ENCODE peak calls at places on chromosomes 11 and 22, in four cellular contexts. One of them, this sample, is unnamed. For H3K4me1, the result is how much of the 10 kb centered on the place peaks cover.

GRCh38 chr11:75050516-75050915 is 46.2 kb downstream of the OR2AT4 start:
- DNase-seq in CD4-positive, CD25-positive, alpha-beta regulatory T cell: no peak
- DNase-seq in transverse colon: no peak
- DNase-seq in mucosa of descending colon: no peak
- DNase-seq in this sample: no peak

GRCh38 chr11:58652726-58653280 is 30.3 kb downstream of the CNTF start:
- DNase-seq in CD4-positive, CD25-positive, alpha-beta regulatory T cell: no peak
- DNase-seq in transverse colon: no peak
- DNase-seq in mucosa of descending colon: no peak
- DNase-seq in this sample: no peak

GRCh38 chr22:47619631-47620030 is 857.2 kb downstream of the TBC1D22A start:
- DNase-seq in CD4-positive, CD25-positive, alpha-beta regulatory T cell: no peak
- DNase-seq in transverse colon: no peak
- DNase-seq in mucosa of descending colon: no peak
- DNase-seq in this sample: no peak

GRCh38 chr11:1485504-1485885 is 1.1 kb downstream of the MOB2 start:
- DNase-seq in CD4-positive, CD25-positive, alpha-beta regulatory T cell: no peak
- DNase-seq in transverse colon: no peak
- DNase-seq in mucosa of descending colon: no peak
- DNase-seq in this sample: peak

GRCh38 chr11:119652907-119653659 is 75.9 kb downstream of the NECTIN1 start:
- DNase-seq in CD4-positive, CD25-positive, alpha-beta regulatory T cell: no peak
- DNase-seq in transverse colon: no peak
- DNase-seq in mucosa of descending colon: no peak
- DNase-seq in this sample: no peak

GRCh38 chr11:10348650-10349280 is 43.9 kb downstream of the ADM start:
- DNase-seq in CD4-positive, CD25-positive, alpha-beta regulatory T cell: no peak
- DNase-seq in transverse colon: no peak
- DNase-seq in mucosa of descending colon: no peak
- DNase-seq in this sample: no peak

GRCh38 chr11:30740071-30740470 is 153.9 kb upstream of the MPPED2 start:
- DNase-seq in CD4-positive, CD25-positive, alpha-beta regulatory T cell: no peak
- DNase-seq in transverse colon: no peak
- DNase-seq in mucosa of descending colon: no peak
- DNase-seq in this sample: no peak

GRCh38 chr11:112997829-112998228 is 36.6 kb downstream of the NCAM1 start:
- DNase-seq in CD4-positive, CD25-positive, alpha-beta regulatory T cell: no peak
- DNase-seq in transverse colon: no peak
- DNase-seq in mucosa of descending colon: no peak
- DNase-seq in this sample: no peak

GRCh38 chr22:19523240-19524169 is 705 bp downstream of the CLDN5 start:
- DNase-seq in CD4-positive, CD25-positive, alpha-beta regulatory T cell: peak
- DNase-seq in transverse colon: no peak
- DNase-seq in mucosa of descending colon: no peak
- DNase-seq in this sample: no peak

GRCh38 chr11:86919557-86920210 is 35.5 kb downstream of the FZD4 start:
- DNase-seq in CD4-positive, CD25-positive, alpha-beta regulatory T cell: no peak
- DNase-seq in transverse colon: no peak
- DNase-seq in mucosa of descending colon: peak
- DNase-seq in this sample: no peak

GRCh38 chr22:44305888-44306287 is 6.9 kb downstream of the SHISAL1 start:
- DNase-seq in CD4-positive, CD25-positive, alpha-beta regulatory T cell: no peak
- DNase-seq in transverse colon: peak
- DNase-seq in mucosa of descending colon: no peak
- DNase-seq in this sample: peak

GRCh38 chr11:798093-798713 is at the start of gene SLC25A22:
- DNase-seq in CD4-positive, CD25-positive, alpha-beta regulatory T cell: peak
- DNase-seq in transverse colon: peak
- DNase-seq in mucosa of descending colon: peak
- DNase-seq in this sample: peak

GRCh38 chr22:46998346-46998745 is 235.9 kb downstream of the TBC1D22A start:
- DNase-seq in CD4-positive, CD25-positive, alpha-beta regulatory T cell: no peak
- DNase-seq in transverse colon: no peak
- DNase-seq in mucosa of descending colon: no peak
- DNase-seq in this sample: no peak

GRCh38 chr11:86940122-86940777 is 14.9 kb downstream of the FZD4 start:
- DNase-seq in CD4-positive, CD25-positive, alpha-beta regulatory T cell: no peak
- DNase-seq in transverse colon: peak
- DNase-seq in mucosa of descending colon: no peak
- DNase-seq in this sample: peak

GRCh38 chr11:64796047-64796756 is 6.8 kb downstream of the MAP4K2 start:
- DNase-seq in CD4-positive, CD25-positive, alpha-beta regulatory T cell: no peak
- DNase-seq in transverse colon: no peak
- DNase-seq in mucosa of descending colon: no peak
- DNase-seq in this sample: no peak

GRCh38 chr22:49760630-49761571 is 66.8 kb downstream of the BRD1 start:
- DNase-seq in CD4-positive, CD25-positive, alpha-beta regulatory T cell: no peak
- DNase-seq in transverse colon: no peak
- DNase-seq in mucosa of descending colon: no peak
- DNase-seq in this sample: no peak

GRCh38 chr22:31870890-31871289 is 73.4 kb upstream of the YWHAH start:
- DNase-seq in CD4-positive, CD25-positive, alpha-beta regulatory T cell: no peak
- DNase-seq in transverse colon: peak
- DNase-seq in mucosa of descending colon: peak
- DNase-seq in this sample: no peak

GRCh38 chr11:1032310-1032891 is 4.1 kb downstream of the MUC6 start:
- DNase-seq in CD4-positive, CD25-positive, alpha-beta regulatory T cell: no peak
- DNase-seq in transverse colon: no peak
- DNase-seq in mucosa of descending colon: no peak
- DNase-seq in this sample: no peak

GRCh38 chr22:48530666-48531065 is 1297.0 kb downstream of the BRD1 start:
- DNase-seq in CD4-positive, CD25-positive, alpha-beta regulatory T cell: no peak
- DNase-seq in transverse colon: no peak
- DNase-seq in mucosa of descending colon: no peak
- DNase-seq in this sample: no peak

GRCh38 chr22:20276468-20276867 is 8.3 kb upstream of the RTN4R start:
- DNase-seq in CD4-positive, CD25-positive, alpha-beta regulatory T cell: no peak
- DNase-seq in transverse colon: no peak
- DNase-seq in mucosa of descending colon: no peak
- DNase-seq in this sample: no peak

GRCh38 chr22:37672920-37673453 is 2.4 kb upstream of the LGALS1 start:
- DNase-seq in CD4-positive, CD25-positive, alpha-beta regulatory T cell: no peak
- DNase-seq in transverse colon: peak
- DNase-seq in mucosa of descending colon: peak
- DNase-seq in this sample: no peak

GRCh38 chr22:22344430-22344829 is 99.8 kb downstream of the VPREB1 start:
- DNase-seq in CD4-positive, CD25-positive, alpha-beta regulatory T cell: no peak
- DNase-seq in transverse colon: no peak
- DNase-seq in mucosa of descending colon: no peak
- DNase-seq in this sample: no peak

GRCh38 chr22:24727218-24727851 is 47.2 kb downstream of the PIWIL3 start:
- DNase-seq in CD4-positive, CD25-positive, alpha-beta regulatory T cell: no peak
- DNase-seq in transverse colon: no peak
- DNase-seq in mucosa of descending colon: peak
- DNase-seq in this sample: no peak

GRCh38 chr11:45142241-45142885 is 4.1 kb upstream of the PRDM11 start:
- DNase-seq in CD4-positive, CD25-positive, alpha-beta regulatory T cell: no peak
- DNase-seq in transverse colon: no peak
- DNase-seq in mucosa of descending colon: no peak
- DNase-seq in this sample: no peak

GRCh38 chr22:30240541-30241417 is 5.8 kb downstream of the LIF start:
- DNase-seq in CD4-positive, CD25-positive, alpha-beta regulatory T cell: no peak
- DNase-seq in transverse colon: no peak
- DNase-seq in mucosa of descending colon: no peak
- DNase-seq in this sample: no peak

GRCh38 chr11:65301491-65302329 is 13.0 kb upstream of the CDC42EP2 start:
- DNase-seq in CD4-positive, CD25-positive, alpha-beta regulatory T cell: no peak
- DNase-seq in transverse colon: peak
- DNase-seq in mucosa of descending colon: no peak
- DNase-seq in this sample: peak

GRCh38 chr11:65445604-65446445 is 23.2 kb downstream of the NEAT1 start:
- DNase-seq in CD4-positive, CD25-positive, alpha-beta regulatory T cell: no peak
- DNase-seq in transverse colon: no peak
- DNase-seq in mucosa of descending colon: no peak
- DNase-seq in this sample: peak

GRCh38 chr11:120121914-120122473 is 15.9 kb downstream of the TRIM29 start:
- DNase-seq in CD4-positive, CD25-positive, alpha-beta regulatory T cell: no peak
- DNase-seq in transverse colon: peak
- DNase-seq in mucosa of descending colon: no peak
- DNase-seq in this sample: no peak

GRCh38 chr11:1982908-1983600 is 14.6 kb downstream of the H19 start:
- DNase-seq in CD4-positive, CD25-positive, alpha-beta regulatory T cell: no peak
- DNase-seq in transverse colon: no peak
- DNase-seq in mucosa of descending colon: no peak
- DNase-seq in this sample: no peak

GRCh38 chr11:3164540-3165151 is 464 bp downstream of the OSBPL5 start:
- DNase-seq in CD4-positive, CD25-positive, alpha-beta regulatory T cell: no peak
- DNase-seq in transverse colon: peak
- DNase-seq in mucosa of descending colon: no peak
- DNase-seq in this sample: peak

GRCh38 chr11:69461272-69461962 is 20.0 kb upstream of the LINC01488 start:
- DNase-seq in CD4-positive, CD25-positive, alpha-beta regulatory T cell: no peak
- DNase-seq in transverse colon: no peak
- DNase-seq in mucosa of descending colon: no peak
- DNase-seq in this sample: no peak

GRCh38 chr22:23219787-23220484 is 39.6 kb downstream of the BCR start:
- DNase-seq in CD4-positive, CD25-positive, alpha-beta regulatory T cell: no peak
- DNase-seq in transverse colon: peak
- DNase-seq in mucosa of descending colon: no peak
- DNase-seq in this sample: peak

GRCh38 chr11:1384206-1384965 is 5.3 kb upstream of the BRSK2 start:
- DNase-seq in CD4-positive, CD25-positive, alpha-beta regulatory T cell: no peak
- DNase-seq in transverse colon: no peak
- DNase-seq in mucosa of descending colon: no peak
- DNase-seq in this sample: no peak

GRCh38 chr11:63920126-63920869 is 3.3 kb upstream of the RCOR2 start:
- DNase-seq in CD4-positive, CD25-positive, alpha-beta regulatory T cell: no peak
- DNase-seq in transverse colon: peak
- DNase-seq in mucosa of descending colon: peak
- DNase-seq in this sample: peak

GRCh38 chr11:75333807-75334140 is 17.7 kb downstream of the ARRB1 start:
- DNase-seq in CD4-positive, CD25-positive, alpha-beta regulatory T cell: no peak
- DNase-seq in transverse colon: no peak
- DNase-seq in mucosa of descending colon: no peak
- DNase-seq in this sample: peak

GRCh38 chr11:34480339-34480738 is 33.3 kb downstream of the ELF5 start:
- DNase-seq in CD4-positive, CD25-positive, alpha-beta regulatory T cell: no peak
- DNase-seq in transverse colon: no peak
- DNase-seq in mucosa of descending colon: no peak
- DNase-seq in this sample: no peak

GRCh38 chr11:13927496-13927895 is 35.0 kb upstream of the SPON1 start:
- DNase-seq in CD4-positive, CD25-positive, alpha-beta regulatory T cell: no peak
- DNase-seq in transverse colon: no peak
- DNase-seq in mucosa of descending colon: no peak
- DNase-seq in this sample: no peak

GRCh38 chr11:117019871-117020270 is 78.4 kb downstream of the SIK3 start:
- DNase-seq in CD4-positive, CD25-positive, alpha-beta regulatory T cell: no peak
- DNase-seq in transverse colon: no peak
- DNase-seq in mucosa of descending colon: peak
- DNase-seq in this sample: no peak

GRCh38 chr11:117023178-117023577 is 75.0 kb downstream of the SIK3 start:
- DNase-seq in CD4-positive, CD25-positive, alpha-beta regulatory T cell: no peak
- DNase-seq in transverse colon: no peak
- DNase-seq in mucosa of descending colon: no peak
- DNase-seq in this sample: no peak

GRCh38 chr11:117020873-117021564 is 77.2 kb downstream of the SIK3 start:
- DNase-seq in CD4-positive, CD25-positive, alpha-beta regulatory T cell: no peak
- DNase-seq in transverse colon: no peak
- DNase-seq in mucosa of descending colon: no peak
- DNase-seq in this sample: no peak

GRCh38 chr11:117020287-117020686 is 77.9 kb downstream of the SIK3 start:
- DNase-seq in CD4-positive, CD25-positive, alpha-beta regulatory T cell: no peak
- DNase-seq in transverse colon: peak
- DNase-seq in mucosa of descending colon: peak
- DNase-seq in this sample: no peak

DNA sequence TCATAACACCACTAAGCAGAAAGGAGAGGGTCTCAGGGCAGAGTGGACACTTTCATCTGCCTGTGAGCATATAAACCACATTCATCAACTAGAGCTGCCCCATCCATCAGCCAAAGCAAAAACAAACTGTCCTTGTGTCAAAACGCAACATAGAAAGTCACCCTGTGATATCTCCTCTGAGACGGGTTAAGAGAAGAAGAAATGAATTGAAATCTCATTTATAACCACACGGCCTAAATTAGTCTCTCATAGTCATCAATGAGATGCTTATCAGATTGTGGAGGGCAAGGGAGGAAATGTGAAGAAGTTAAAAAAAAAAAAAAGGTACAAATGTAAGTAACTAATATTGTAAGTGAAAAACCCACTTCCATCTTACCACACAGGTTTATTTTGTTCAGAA is 75.7 kb downstream of the SIK3 start:
- DNase-seq in CD4-positive, CD25-positive, alpha-beta regulatory T cell: peak
- DNase-seq in transverse colon: no peak
- DNase-seq in mucosa of descending colon: no peak
- DNase-seq in this sample: no peak
- H3K4me1 ChIP-seq in CD4-positive, CD25-positive, alpha-beta regulatory T cell: under half
- H3K4me1 ChIP-seq in transverse colon: half or more
- H3K4me1 ChIP-seq in mucosa of descending colon: under half
- H3K4me1 ChIP-seq in this sample: under half

GRCh38 chr11:32888805-32889204 is 3.8 kb upstream of the QSER1 start:
- DNase-seq in CD4-positive, CD25-positive, alpha-beta regulatory T cell: no peak
- DNase-seq in transverse colon: no peak
- DNase-seq in mucosa of descending colon: no peak
- DNase-seq in this sample: no peak
- H3K4me3 ChIP-seq in CD4-positive, CD25-positive, alpha-beta regulatory T cell: no peak
- H3K4me3 ChIP-seq in transverse colon: no peak
- H3K4me3 ChIP-seq in mucosa of descending colon: no peak
- H3K4me3 ChIP-seq in this sample: no peak

GRCh38 chr11:128468106-128468505 is 119.3 kb downstream of the ETS1 start:
- DNase-seq in CD4-positive, CD25-positive, alpha-beta regulatory T cell: no peak
- DNase-seq in transverse colon: no peak
- DNase-seq in mucosa of descending colon: no peak
- DNase-seq in this sample: no peak
- H3K4me1 ChIP-seq in CD4-positive, CD25-positive, alpha-beta regulatory T cell: half or more
- H3K4me1 ChIP-seq in transverse colon: half or more
- H3K4me1 ChIP-seq in mucosa of descending colon: under half
- H3K4me1 ChIP-seq in this sample: under half

DNA sequence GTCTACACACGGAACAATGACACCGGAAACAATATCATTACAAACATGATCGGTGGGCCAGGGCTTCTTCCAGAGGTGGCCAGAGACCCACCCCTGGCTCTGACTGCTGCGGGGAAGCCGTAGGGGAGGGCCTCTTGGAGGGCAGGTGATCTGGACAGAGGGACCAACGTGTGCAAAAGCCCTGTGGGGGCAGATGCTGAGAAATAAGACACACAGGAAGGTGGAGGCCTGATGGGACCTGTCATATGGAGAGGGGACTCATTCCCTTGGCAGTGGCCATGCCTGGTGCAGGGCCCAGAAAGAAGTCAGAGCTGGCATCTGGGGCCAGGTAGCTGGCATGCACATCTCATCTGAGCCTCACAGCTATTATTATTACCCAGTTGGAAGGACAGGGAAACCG is 1.1 kb downstream of the ALDH3B2 start:
- DNase-seq in CD4-positive, CD25-positive, alpha-beta regulatory T cell: no peak
- DNase-seq in transverse colon: no peak
- DNase-seq in mucosa of descending colon: no peak
- DNase-seq in this sample: no peak
- H3K4me3 ChIP-seq in CD4-positive, CD25-positive, alpha-beta regulatory T cell: no peak
- H3K4me3 ChIP-seq in transverse colon: no peak
- H3K4me3 ChIP-seq in mucosa of descending colon: no peak
- H3K4me3 ChIP-seq in this sample: no peak